ENCODE peak calls at places on chromosome 14, in four cellular contexts. J, X, W and D are unnamed samples.

GRCh38 chr14:33848706-33849454 is 102.0 kb downstream of the EGLN3 start:
- DNase-seq in J (peak), W (peak), X (peak), D (peak)

GRCh38 chr14:105439710-105440553 is 20.3 kb downstream of the MTA1 start:
- DNase-seq in J (no peak), X (peak), W (no peak), D (peak)

GRCh38 chr14:56181666-56182065 is 63.5 kb downstream of the PELI2 start:
- DNase-seq in W (no peak), X (no peak), J (no peak), D (no peak)

GRCh38 chr14:88470542-88471440 is 84.0 kb downstream of the PTPN21 start:
- DNase-seq in W (no peak), J (no peak), X (peak), D (no peak)

GRCh38 chr14:57364659-57365450 is 25.5 kb upstream of the NAA30 start:
- DNase-seq in X (no peak), W (no peak), J (no peak), D (no peak)

GRCh38 chr14:101761881-101762529 is 496 bp downstream of the PPP2R5C start:
- DNase-seq in J (peak), X (no peak), W (peak), D (peak)

GRCh38 chr14:52871606-52872005 is 79.2 kb downstream of the FERMT2 start:
- DNase-seq in J (no peak), X (peak), W (no peak), D (no peak)

GRCh38 chr14:50790568-50790967 is 40.4 kb downstream of the NIN start:
- DNase-seq in X (no peak), W (no peak), J (no peak), D (no peak)

GRCh38 chr14:100587248-100587762 is at the start of gene BEGAIN:
- DNase-seq in J (peak), W (no peak), X (no peak), D (peak)

GRCh38 chr14:96938946-96939345 is 141.8 kb downstream of the VRK1 start:
- DNase-seq in X (no peak), J (no peak), W (no peak), D (no peak)

GRCh38 chr14:68247867-68248266 is 428.3 kb downstream of the RAD51B start:
- DNase-seq in J (no peak), W (no peak), X (no peak), D (no peak)

GRCh38 chr14:44803239-44803905 is 158.4 kb downstream of the KLHL28 start:
- DNase-seq in X (peak), J (no peak), W (no peak), D (no peak)

GRCh38 chr14:78448483-78449094 is 278.4 kb downstream of the NRXN3 start:
- DNase-seq in X (peak), W (no peak), J (no peak), D (peak)

GRCh38 chr14:86852530-86852929 is 1140.5 kb downstream of the GALC start:
- DNase-seq in W (no peak), X (no peak), J (no peak), D (no peak)

DNA sequence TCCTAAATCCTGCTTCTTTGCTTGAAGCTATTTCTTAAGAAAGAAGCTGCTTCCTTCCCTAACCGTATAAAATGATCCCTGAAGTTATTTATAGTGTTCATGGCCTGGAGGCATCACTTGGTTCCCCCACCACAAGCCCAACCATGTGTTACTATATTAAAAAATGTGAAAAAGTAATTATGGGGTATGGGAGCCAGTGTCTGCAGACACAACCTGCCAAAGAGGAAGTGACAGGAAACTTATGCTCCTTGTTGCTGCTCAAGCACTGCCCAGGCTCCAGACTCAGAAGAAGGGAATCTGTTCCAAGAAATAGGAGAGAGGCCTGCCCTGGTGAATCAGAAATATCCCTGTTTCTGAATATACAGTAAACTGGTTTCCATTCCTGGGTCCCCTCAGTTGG is 217.2 kb upstream of the BMP4 start:
- DNase-seq in J (no peak), X (no peak), W (no peak), D (no peak)
- H3K27ac ChIP-seq in J (peak), X (peak), W (peak), D (no peak)

DNA sequence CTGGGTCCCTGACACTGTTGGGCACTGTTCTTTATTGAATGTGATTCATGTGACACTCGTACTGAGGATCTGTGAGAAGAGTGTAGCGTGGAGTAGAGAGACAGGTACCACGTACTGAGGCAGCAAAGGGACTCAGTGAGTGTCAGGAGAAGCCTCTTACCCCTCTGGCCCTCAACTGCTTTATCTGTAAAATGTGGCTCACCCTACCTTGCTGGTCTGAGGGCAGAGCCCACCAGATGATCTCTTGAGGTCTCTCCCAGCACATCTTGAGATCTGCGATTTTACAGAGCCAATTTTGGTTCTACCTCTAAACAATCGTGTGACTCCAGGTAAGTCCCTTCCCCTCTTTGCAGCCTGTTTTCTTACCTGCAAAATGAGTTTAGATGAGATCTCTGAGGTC is 3.1 kb downstream of the CEBPE start:
- DNase-seq in W (no peak), X (no peak), J (no peak), D (no peak)
- H3K27ac ChIP-seq in W (no peak), X (peak), J (no peak), D (no peak)

DNA sequence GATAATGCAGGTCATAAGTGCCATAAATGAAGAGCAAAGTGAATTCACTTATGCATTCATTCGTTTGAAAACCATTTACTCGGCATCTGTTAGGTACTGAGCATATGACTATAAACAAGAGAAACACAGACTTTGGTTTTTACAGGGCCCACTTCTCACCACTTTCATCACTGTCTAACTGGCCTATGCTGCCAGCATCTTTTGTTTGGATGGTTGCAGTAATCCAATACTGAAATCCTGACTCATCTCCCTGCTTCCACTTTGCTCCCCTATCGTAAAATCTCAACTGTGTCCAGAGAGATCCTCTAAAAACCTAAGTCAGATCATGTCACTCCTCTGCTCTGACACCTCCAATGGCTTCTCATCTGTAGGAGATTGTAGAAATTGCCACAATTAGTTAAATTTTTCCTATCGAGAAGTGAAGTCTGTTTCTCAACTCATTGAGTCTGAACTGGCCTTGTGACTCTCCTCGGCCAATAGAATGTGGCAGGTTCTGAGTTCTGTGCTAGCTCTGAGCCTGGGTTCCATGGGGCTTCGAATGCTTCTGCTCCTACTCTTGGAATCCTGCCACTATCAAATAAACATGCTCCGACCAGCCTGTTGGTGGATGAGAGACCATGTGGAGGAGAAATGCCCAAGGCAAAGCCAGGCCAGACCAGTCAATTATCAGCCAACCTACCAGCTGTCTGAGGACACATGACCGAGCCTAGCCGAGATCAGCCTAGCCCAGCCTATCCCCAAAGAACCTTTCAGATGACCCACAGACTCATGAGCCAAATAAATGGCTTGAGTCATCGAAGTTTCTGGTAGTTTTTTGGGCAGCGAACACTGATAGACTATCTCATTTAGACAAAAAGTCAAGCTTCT is 2.2 kb upstream of the BATF start:
- DNase-seq in W (no peak), X (no peak), J (no peak), D (no peak)
- H3K27ac ChIP-seq in W (no peak), X (no peak), J (no peak), D (no peak)

DNA sequence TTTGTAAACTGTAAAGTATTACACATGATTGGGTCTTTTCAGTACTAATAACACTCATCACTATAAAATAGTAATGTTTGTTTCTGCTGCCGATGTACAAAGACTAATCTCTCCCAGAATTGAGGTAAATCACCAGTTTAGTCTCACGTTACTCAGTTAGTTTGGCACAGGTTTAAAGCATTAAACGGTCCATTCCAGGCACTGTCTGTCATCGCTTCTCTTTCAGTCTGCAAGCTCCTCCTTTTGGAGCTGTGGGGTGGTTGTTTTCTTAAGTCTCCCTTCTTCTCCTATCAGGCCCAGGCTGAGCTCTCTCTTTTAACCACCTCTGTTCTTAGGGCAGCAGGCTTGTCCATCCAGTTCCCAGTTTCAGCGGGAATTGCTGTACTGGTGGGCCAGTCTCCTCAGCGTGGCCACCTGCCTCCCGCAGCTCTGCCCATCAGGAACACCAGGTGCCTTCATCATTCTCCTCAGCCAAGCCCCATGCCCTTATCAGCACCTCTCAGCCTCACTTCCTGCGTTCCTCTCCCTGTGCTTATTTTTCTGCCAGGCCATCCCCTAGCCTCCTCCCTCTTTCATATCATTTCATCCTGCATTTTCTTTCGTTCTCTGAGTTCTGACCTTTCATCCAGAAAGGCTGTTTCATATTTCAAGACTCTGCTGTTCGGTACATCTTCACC is 149.0 kb downstream of the TGFB3 start:
- DNase-seq in J (no peak), W (no peak), X (no peak), D (no peak)
- H3K27ac ChIP-seq in J (peak), W (no peak), X (no peak), D (peak)

GRCh38 chr14:59565112-59565511 is 11.5 kb downstream of the CCDC175 start:
- DNase-seq in X (no peak), W (no peak), J (no peak), D (no peak)
- H3K27ac ChIP-seq in X (no peak), W (no peak), J (no peak), D (no peak)